ENCODE peak calls at places on chromosomes 13 and 19, in seven cellular contexts. G, A, L, E, I, X and W are unnamed samples.

GRCh38 chr19:934197-934840 is 8.5 kb downstream of the ARID3A start:
- DNase-seq in G (no peak), A (no peak), L (no peak), E (no peak), I (no peak), X (no peak), W (no peak)

GRCh38 chr13:112240076-112240475 is 136.1 kb upstream of the SPACA7 start:
- DNase-seq in G (no peak), A (no peak), L (no peak), E (no peak), I (no peak), X (no peak), W (no peak)

GRCh38 chr13:46609052-46609451 is 56.1 kb downstream of the LRCH1 start:
- DNase-seq in G (no peak), A (no peak), L (no peak), E (no peak), I (no peak), X (no peak), W (no peak)

GRCh38 chr13:69817333-69817732 is 290.3 kb upstream of the ATXN8OS start:
- DNase-seq in G (no peak), A (no peak), L (no peak), E (no peak), I (no peak), X (no peak), W (no peak)

GRCh38 chr19:6235031-6235951 is 44.5 kb downstream of the MLLT1 start:
- DNase-seq in G (no peak), A (no peak), L (no peak), E (no peak), I (no peak), X (no peak), W (no peak)

GRCh38 chr19:3059653-3060052 is 2.6 kb downstream of the TLE5 start:
- DNase-seq in G (no peak), A (no peak), L (no peak), E (no peak), I (no peak), X (no peak), W (no peak)

GRCh38 chr19:6765738-6766356 is 1.4 kb downstream of the SH2D3A start:
- DNase-seq in G (peak), A (no peak), L (no peak), E (peak), I (no peak), X (peak), W (peak)

GRCh38 chr19:39544201-39544903 is 4.4 kb upstream of the EID2 start:
- DNase-seq in G (no peak), A (peak), L (no peak), E (peak), I (peak), X (no peak), W (no peak)

GRCh38 chr13:113105032-113105993 is at the start of gene F7:
- DNase-seq in G (no peak), A (peak), L (no peak), E (peak), I (no peak), X (no peak), W (no peak)

GRCh38 chr13:75446874-75447273 is 35.1 kb downstream of the TBC1D4 start:
- DNase-seq in G (no peak), A (no peak), L (no peak), E (no peak), I (no peak), X (no peak), W (no peak)

GRCh38 chr13:108190897-108191296 is 24.4 kb downstream of the LIG4 start:
- DNase-seq in G (no peak), A (no peak), L (no peak), E (no peak), I (no peak), X (no peak), W (no peak)
- H4K8ac ChIP-seq in G (no peak), A (no peak), L (no peak), E (no peak), I (no peak), X (no peak), W (no peak)

DNA sequence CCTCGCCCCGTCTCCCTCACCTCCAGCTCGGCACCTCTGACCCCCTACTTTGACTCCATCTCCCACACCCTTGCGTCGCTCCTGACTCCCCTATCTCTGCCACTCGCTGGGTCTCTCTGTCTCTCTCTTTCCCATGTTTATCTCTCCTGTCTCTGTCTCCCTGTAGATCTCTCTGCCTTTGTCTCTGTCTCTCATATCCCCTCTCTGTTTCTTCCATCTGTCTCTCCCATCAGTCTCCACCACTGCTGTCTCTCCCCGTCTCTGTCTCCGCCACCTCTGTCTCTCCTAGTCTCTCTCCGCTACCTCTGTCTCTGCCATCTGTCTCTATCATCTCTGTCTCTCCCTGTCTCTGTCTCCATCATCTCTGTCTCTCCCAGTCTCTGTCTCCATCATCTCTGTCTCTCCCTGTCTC is 12.4 kb upstream of the BBC3 start:
- DNase-seq in G (no peak), A (no peak), L (no peak), E (no peak), I (no peak), X (no peak), W (peak)
- H4K8ac ChIP-seq in G (no peak), A (peak), L (no peak), E (no peak), I (peak), X (no peak), W (no peak)

DNA sequence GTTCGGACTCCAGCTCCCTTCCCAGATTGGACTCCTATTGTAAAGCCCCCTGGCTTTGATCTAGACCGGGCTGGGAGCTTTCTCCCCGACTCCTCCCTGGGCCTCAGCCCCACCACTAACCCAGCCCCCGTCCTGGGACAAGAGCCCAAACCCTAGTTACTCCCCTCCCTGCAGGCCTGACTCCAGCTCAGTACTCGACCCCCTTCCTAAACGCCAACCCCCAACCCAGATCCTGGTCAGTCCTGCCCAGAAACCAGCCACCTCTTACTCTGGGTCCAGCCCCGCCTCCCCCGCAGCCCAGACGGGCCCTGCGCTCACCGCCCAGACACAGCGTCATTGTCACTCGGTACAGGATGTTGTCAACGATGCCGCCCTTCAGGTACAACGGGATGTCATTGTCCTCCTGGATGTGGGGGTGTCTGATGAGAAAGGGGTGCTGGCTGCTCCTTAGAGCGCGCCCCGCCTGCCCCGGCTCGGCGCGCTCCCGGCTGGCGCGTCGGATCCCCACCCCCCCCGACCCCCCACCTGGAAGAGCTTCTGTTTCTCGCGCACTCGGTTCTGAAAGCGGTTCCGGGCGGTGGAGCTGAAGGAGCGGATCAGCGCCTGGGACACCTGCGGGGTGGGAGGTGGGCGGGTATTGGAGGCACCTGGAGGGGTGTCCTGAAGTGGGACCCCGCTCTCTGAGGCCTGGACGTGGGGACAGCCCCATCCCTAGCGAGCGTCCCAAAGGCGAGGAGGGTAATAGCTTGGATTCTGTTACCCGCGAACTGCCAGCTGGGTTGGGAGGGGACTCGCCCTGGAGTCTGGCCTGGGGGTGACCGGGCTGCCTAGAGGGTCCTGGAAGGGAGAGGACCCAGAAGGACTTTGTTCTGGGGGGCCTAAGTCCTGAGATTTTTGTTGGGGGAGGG is 849 bp downstream of the COX7A1 start:
- DNase-seq in G (peak), A (no peak), L (no peak), E (no peak), I (no peak), X (peak), W (no peak)
- H4K8ac ChIP-seq in G (no peak), A (no peak), L (peak), E (no peak), I (no peak), X (no peak), W (no peak)

DNA sequence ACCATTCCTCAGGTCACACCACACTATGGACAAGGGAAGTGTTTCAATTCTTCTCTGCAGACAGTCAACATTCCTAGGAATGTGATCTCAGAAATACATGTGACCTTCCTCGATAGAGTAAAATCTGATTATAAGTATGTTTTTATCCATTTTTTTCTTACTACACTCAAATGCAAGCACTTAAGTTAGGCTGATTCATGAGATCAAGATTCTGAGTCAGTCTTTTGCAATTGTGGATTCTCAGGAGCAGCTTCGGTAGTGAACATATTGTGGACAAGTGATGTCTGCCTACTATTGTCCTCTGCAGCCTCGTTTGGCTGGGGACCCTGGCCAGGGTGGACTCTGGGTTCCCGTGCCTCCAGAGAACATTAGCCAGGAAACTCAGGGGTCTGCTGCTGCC is 3.2 kb downstream of the SERPINE3 start:
- DNase-seq in G (no peak), A (peak), L (no peak), E (no peak), I (peak), X (no peak), W (no peak)
- H4K8ac ChIP-seq in G (no peak), A (no peak), L (no peak), E (no peak), I (no peak), X (no peak), W (no peak)